ENCODE peak calls at places on chromosomes 4 and X, in five cellular contexts. One of them, this sample, is unnamed.

GRCh38 chr4:24321151-24321550 is 263.2 kb downstream of the DHX15 start:
- DNase-seq in EL: peak; percentile 8
- DNase-seq in HTR-8/SVneo: no peak
- DNase-seq in lower leg skin: no peak
- DNase-seq in GM06990: no peak
- DNase-seq in this sample: no peak

GRCh38 chr4:1763550-1764080 is 29.5 kb upstream of the FGFR3 start:
- DNase-seq in EL: peak; percentile 51
- DNase-seq in HTR-8/SVneo: no peak
- DNase-seq in lower leg skin: no peak
- DNase-seq in GM06990: no peak
- DNase-seq in this sample: no peak

GRCh38 chr4:56506110-56506705 is 617 bp downstream of the ARL9 start:
- DNase-seq in EL: no peak
- DNase-seq in HTR-8/SVneo: no peak
- DNase-seq in lower leg skin: no peak
- DNase-seq in GM06990: peak; percentile 1
- DNase-seq in this sample: no peak

GRCh38 chr4:65893957-65894755 is 223.9 kb upstream of the EPHA5 start:
- DNase-seq in EL: no peak
- DNase-seq in HTR-8/SVneo: no peak
- DNase-seq in lower leg skin: no peak
- DNase-seq in GM06990: no peak
- DNase-seq in this sample: no peak

GRCh38 chr4:7266525-7267292 is 74.4 kb downstream of the SORCS2 start:
- DNase-seq in EL: peak; percentile 94
- DNase-seq in HTR-8/SVneo: peak; percentile 68
- DNase-seq in lower leg skin: no peak
- DNase-seq in GM06990: no peak
- DNase-seq in this sample: peak; percentile 7

GRCh38 chr4:165982934-165983333 is 109.9 kb downstream of the TLL1 start:
- DNase-seq in EL: no peak
- DNase-seq in HTR-8/SVneo: no peak
- DNase-seq in lower leg skin: no peak
- DNase-seq in GM06990: no peak
- DNase-seq in this sample: no peak

GRCh38 chrX:106894978-106895452 is 8.1 kb downstream of the RIPPLY1 start:
- DNase-seq in EL: peak; percentile 76
- DNase-seq in HTR-8/SVneo: peak; percentile 5
- DNase-seq in lower leg skin: no peak
- DNase-seq in GM06990: no peak
- DNase-seq in this sample: peak; percentile 72

GRCh38 chr4:124907881-124908280 is 195.3 kb upstream of the ANKRD50 start:
- DNase-seq in EL: peak; percentile 59
- DNase-seq in HTR-8/SVneo: no peak
- DNase-seq in lower leg skin: no peak
- DNase-seq in GM06990: no peak
- DNase-seq in this sample: no peak

GRCh38 chrX:103797691-103798090 is 21.1 kb downstream of the PLP1 start:
- DNase-seq in EL: no peak
- DNase-seq in HTR-8/SVneo: no peak
- DNase-seq in lower leg skin: no peak
- DNase-seq in GM06990: no peak
- DNase-seq in this sample: no peak

GRCh38 chrX:111634823-111635410 is 46.1 kb upstream of the ALG13 start:
- DNase-seq in EL: no peak
- DNase-seq in HTR-8/SVneo: no peak
- DNase-seq in lower leg skin: no peak
- DNase-seq in GM06990: no peak
- DNase-seq in this sample: no peak

GRCh38 chr4:121072080-121072835 is at the start of gene NDNF:
- DNase-seq in EL: peak; percentile 37
- DNase-seq in HTR-8/SVneo: peak; percentile 19
- DNase-seq in lower leg skin: peak; percentile 84
- DNase-seq in GM06990: peak; percentile 12
- DNase-seq in this sample: peak; percentile 12

GRCh38 chr4:126807132-126807531 is 825.6 kb upstream of the INTU start:
- DNase-seq in EL: peak; percentile 64
- DNase-seq in HTR-8/SVneo: no peak
- DNase-seq in lower leg skin: no peak
- DNase-seq in GM06990: no peak
- DNase-seq in this sample: no peak

GRCh38 chr4:25888781-25889180 is 25.2 kb upstream of the SMIM20 start:
- DNase-seq in EL: peak; percentile 13
- DNase-seq in HTR-8/SVneo: no peak
- DNase-seq in lower leg skin: no peak
- DNase-seq in GM06990: no peak
- DNase-seq in this sample: no peak

GRCh38 chrX:8868070-8868795 is 67.0 kb upstream of the FAM9A start:
- DNase-seq in EL: peak; percentile 75
- DNase-seq in HTR-8/SVneo: no peak
- DNase-seq in lower leg skin: no peak
- DNase-seq in GM06990: no peak
- DNase-seq in this sample: no peak

GRCh38 chrX:153966841-153967535 is 4.6 kb downstream of the HCFC1 start:
- DNase-seq in EL: no peak
- DNase-seq in HTR-8/SVneo: no peak
- DNase-seq in lower leg skin: no peak
- DNase-seq in GM06990: no peak
- DNase-seq in this sample: no peak

GRCh38 chr4:118033148-118034060 is 882 bp upstream of the NDST3 start:
- DNase-seq in EL: peak; percentile 47
- DNase-seq in HTR-8/SVneo: peak; percentile 24
- DNase-seq in lower leg skin: peak; percentile 83
- DNase-seq in GM06990: no peak
- DNase-seq in this sample: peak; percentile 69

GRCh38 chr4:149512489-149512888 is 303.2 kb downstream of the IQCM start:
- DNase-seq in EL: no peak
- DNase-seq in HTR-8/SVneo: peak; percentile 5
- DNase-seq in lower leg skin: no peak
- DNase-seq in GM06990: no peak
- DNase-seq in this sample: no peak

GRCh38 chr4:5124876-5125275 is 73.6 kb downstream of the STK32B start:
- DNase-seq in EL: no peak
- DNase-seq in HTR-8/SVneo: no peak
- DNase-seq in lower leg skin: no peak
- DNase-seq in GM06990: no peak
- DNase-seq in this sample: no peak

GRCh38 chrX:10569946-10570345 is 50.4 kb downstream of the MID1 start:
- DNase-seq in EL: peak; percentile 42
- DNase-seq in HTR-8/SVneo: no peak
- DNase-seq in lower leg skin: no peak
- DNase-seq in GM06990: no peak
- DNase-seq in this sample: no peak

GRCh38 chr4:76308548-76308947 is 2.0 kb downstream of the STBD1 start:
- DNase-seq in EL: no peak
- DNase-seq in HTR-8/SVneo: no peak
- DNase-seq in lower leg skin: no peak
- DNase-seq in GM06990: no peak
- DNase-seq in this sample: no peak

GRCh38 chr4:1300466-1301455 is 11.1 kb downstream of the MAEA start:
- DNase-seq in EL: peak; percentile 75
- DNase-seq in HTR-8/SVneo: no peak
- DNase-seq in lower leg skin: no peak
- DNase-seq in GM06990: no peak
- DNase-seq in this sample: peak; percentile 89

GRCh38 chrX:2311483-2311882 is 189.3 kb downstream of the DHRSX start:
- DNase-seq in EL: no peak
- DNase-seq in HTR-8/SVneo: no peak
- DNase-seq in lower leg skin: no peak
- DNase-seq in GM06990: no peak
- DNase-seq in this sample: no peak

GRCh38 chrX:97547873-97548578 is 664.3 kb downstream of the RPA4 start:
- DNase-seq in EL: peak; percentile 39
- DNase-seq in HTR-8/SVneo: no peak
- DNase-seq in lower leg skin: no peak
- DNase-seq in GM06990: no peak
- DNase-seq in this sample: no peak

GRCh38 chr4:41359069-41359769 is 102.5 kb downstream of the UCHL1 start:
- DNase-seq in EL: peak; percentile 34
- DNase-seq in HTR-8/SVneo: no peak
- DNase-seq in lower leg skin: no peak
- DNase-seq in GM06990: peak; percentile 6
- DNase-seq in this sample: no peak

GRCh38 chr4:118760493-118760892 is 75.3 kb downstream of the METTL14 start:
- DNase-seq in EL: no peak
- DNase-seq in HTR-8/SVneo: no peak
- DNase-seq in lower leg skin: no peak
- DNase-seq in GM06990: peak; percentile 31
- DNase-seq in this sample: no peak

This sample was measured in ACHN.